ENCODE peak calls at places on chromosomes 16 and 17, in five cellular contexts. T is choroid plexus epithelial cell, M is AG10803, G is HFFc6, L is right atrium auricular region. D is an unnamed sample.

GRCh38 chr17:2853111-2853721 is 57.0 kb downstream of the RAP1GAP2 start:
- DNase-seq in T (peak), M (peak), G (peak), L (no peak), D (no peak)

GRCh38 chr17:28904800-28905199 is 1.9 kb upstream of the DHRS13 start:
- DNase-seq in T (no peak), M (no peak), G (no peak), L (no peak), D (no peak)

GRCh38 chr17:7045492-7046126 is 1.7 kb upstream of the SLC16A11 start:
- DNase-seq in T (peak), M (peak), G (peak), L (no peak), D (peak)

GRCh38 chr17:39667262-39668140 is 752 bp upstream of the PNMT start:
- DNase-seq in T (no peak), M (no peak), G (no peak), L (no peak), D (peak)

GRCh38 chr16:48157302-48157701 is 1.5 kb upstream of the ABCC12 start:
- DNase-seq in T (no peak), M (no peak), G (no peak), L (no peak), D (no peak)

GRCh38 chr16:55641430-55642056 is 14.2 kb upstream of the SLC6A2 start:
- DNase-seq in T (no peak), M (peak), G (no peak), L (no peak), D (no peak)

GRCh38 chr16:53135329-53135728 is 80.5 kb downstream of the CHD9 start:
- DNase-seq in T (no peak), M (no peak), G (no peak), L (no peak), D (no peak)

GRCh38 chr16:85520853-85521736 is 92.0 kb upstream of the GSE1 start:
- DNase-seq in T (no peak), M (no peak), G (no peak), L (no peak), D (no peak)

GRCh38 chr16:16890964-16891363 is 512.0 kb downstream of the NPIPA7 start:
- DNase-seq in T (no peak), M (no peak), G (no peak), L (no peak), D (no peak)

GRCh38 chr16:2042171-2042570 is 5.5 kb downstream of the NTHL1 start:
- DNase-seq in T (no peak), M (no peak), G (no peak), L (no peak), D (no peak)

GRCh38 chr16:2791174-2791573 is 3.8 kb upstream of the PRSS33 start:
- DNase-seq in T (no peak), M (no peak), G (no peak), L (no peak), D (no peak)

GRCh38 chr17:78910885-78911284 is 7.9 kb upstream of the CEP295NL start:
- DNase-seq in T (no peak), M (no peak), G (no peak), L (no peak), D (no peak)

GRCh38 chr16:20938426-20938825 is 37.9 kb downstream of the LYRM1 start:
- DNase-seq in T (peak), M (peak), G (peak), L (no peak), D (no peak)

GRCh38 chr16:14513389-14514107 is 116.5 kb downstream of the PARN start:
- DNase-seq in T (no peak), M (no peak), G (no peak), L (no peak), D (no peak)

GRCh38 chr16:28219283-28219682 is 7.5 kb upstream of the XPO6 start:
- DNase-seq in T (peak), M (no peak), G (no peak), L (no peak), D (no peak)

GRCh38 chr16:4404247-4404966 is 12.0 kb downstream of the CORO7 start:
- DNase-seq in T (peak), M (no peak), G (peak), L (no peak), D (no peak)

GRCh38 chr16:4601317-4602186 is 13.1 kb downstream of the UBALD1 start:
- DNase-seq in T (no peak), M (peak), G (no peak), L (no peak), D (no peak)

GRCh38 chr17:50196826-50197225 is 4.6 kb downstream of the COL1A1 start:
- DNase-seq in T (peak), M (peak), G (peak), L (no peak), D (no peak)

GRCh38 chr17:28008526-28008925 is 34.0 kb upstream of the NLK start:
- DNase-seq in T (peak), M (peak), G (peak), L (no peak), D (no peak)

GRCh38 chr16:5905935-5906334 is 808.3 kb upstream of the EEF2KMT start:
- DNase-seq in T (no peak), M (no peak), G (no peak), L (no peak), D (no peak)

GRCh38 chr17:36524428-36524876 is 10.2 kb downstream of the MYO19 start:
- DNase-seq in T (no peak), M (no peak), G (peak), L (peak), D (no peak)

GRCh38 chr17:18256351-18256750 is 2.2 kb downstream of the FLII start:
- DNase-seq in T (no peak), M (no peak), G (no peak), L (no peak), D (no peak)

GRCh38 chr16:15493416-15494181 is 59.2 kb downstream of the BMERB1 start:
- DNase-seq in T (peak), M (peak), G (peak), L (no peak), D (no peak)

GRCh38 chr17:75485688-75486087 is 29.3 kb downstream of the TMEM94 start:
- DNase-seq in T (no peak), M (no peak), G (no peak), L (no peak), D (no peak)

GRCh38 chr17:68540981-68541380 is 28.8 kb downstream of the PRKAR1A start:
- DNase-seq in T (no peak), M (no peak), G (no peak), L (no peak), D (no peak)

GRCh38 chr16:30786115-30786935 is 680 bp downstream of the ZNF629 start:
- DNase-seq in T (peak), M (peak), G (peak), L (no peak), D (no peak)

GRCh38 chr17:17134952-17135340 is 71.2 kb downstream of the PLD6 start:
- DNase-seq in T (no peak), M (no peak), G (no peak), L (no peak), D (no peak)

GRCh38 chr17:77363821-77364361 is 223.1 kb downstream of the SEC14L1 start:
- DNase-seq in T (no peak), M (no peak), G (no peak), L (no peak), D (no peak)

GRCh38 chr16:66596986-66597848 is 7.3 kb upstream of the CMTM3 start:
- DNase-seq in T (no peak), M (no peak), G (no peak), L (no peak), D (no peak)

GRCh38 chr17:32755045-32755805 is 121.7 kb downstream of the MYO1D start:
- DNase-seq in T (peak), M (peak), G (peak), L (no peak), D (peak)

GRCh38 chr17:77451271-77451893 is 310.6 kb downstream of the SEC14L1 start:
- DNase-seq in T (peak), M (peak), G (no peak), L (no peak), D (peak)

GRCh38 chr16:84497836-84498610 is 6.4 kb downstream of the MEAK7 start:
- DNase-seq in T (no peak), M (no peak), G (no peak), L (no peak), D (no peak)

GRCh38 chr17:81491193-81491592 is 21.4 kb downstream of the ACTG1 start:
- DNase-seq in T (no peak), M (no peak), G (no peak), L (no peak), D (no peak)

GRCh38 chr17:82244413-82245140 is 15.7 kb downstream of the SLC16A3 start:
- DNase-seq in T (peak), M (peak), G (peak), L (no peak), D (no peak)

GRCh38 chr16:89174877-89175276 is 3.3 kb downstream of the CDH15 start:
- DNase-seq in T (no peak), M (no peak), G (no peak), L (no peak), D (no peak)

GRCh38 chr16:6111390-6111789 is 1013.8 kb upstream of the EEF2KMT start:
- DNase-seq in T (no peak), M (no peak), G (peak), L (no peak), D (no peak)

GRCh38 chr16:85425061-85425662 is 188.0 kb upstream of the GSE1 start:
- DNase-seq in T (no peak), M (no peak), G (no peak), L (no peak), D (no peak)

GRCh38 chr17:77919276-77919675 is 39.2 kb upstream of the TNRC6C start:
- DNase-seq in T (no peak), M (no peak), G (no peak), L (no peak), D (no peak)

GRCh38 chr17:50059759-50060273 is 3.9 kb downstream of the ITGA3 start:
- DNase-seq in T (peak), M (no peak), G (no peak), L (no peak), D (no peak)

GRCh38 chr17:12429125-12429524 is 236.6 kb upstream of the MYOCD start:
- DNase-seq in T (no peak), M (no peak), G (no peak), L (no peak), D (peak)

DNA sequence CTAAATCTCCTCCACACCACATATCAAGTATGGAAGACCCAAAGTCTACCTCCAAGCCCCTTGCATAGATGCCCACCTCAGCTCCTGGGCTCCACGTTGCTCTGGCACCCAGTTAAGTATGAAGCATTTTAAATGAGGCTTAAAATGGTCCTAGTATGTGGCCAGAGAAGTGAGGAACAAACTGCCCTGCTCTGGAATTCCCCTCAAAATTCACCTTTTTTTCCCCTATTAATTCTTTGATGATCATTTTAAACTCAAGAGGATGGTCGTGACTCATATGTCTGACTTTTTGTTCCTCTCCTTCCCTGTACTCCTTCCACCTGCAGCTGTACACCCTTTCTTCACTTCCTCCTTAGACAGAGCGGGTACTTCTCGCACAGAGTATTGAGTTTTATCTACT is 234.5 kb upstream of the MYOCD start:
- DNase-seq in T (no peak), M (no peak), G (no peak), L (no peak), D (peak)
- TF ChIP-seq CTCF in T (no peak), M (no peak), G (no peak), L (no peak), D (no peak)

GRCh38 chr16:78259883-78260282 is 160.4 kb downstream of the WWOX start:
- DNase-seq in T (no peak), M (no peak), G (no peak), L (no peak), D (no peak)
- TF ChIP-seq CTCF in T (no peak), M (no peak), G (no peak), L (no peak), D (no peak)

GRCh38 chr16:74710401-74710800 is 9.7 kb upstream of the MLKL start:
- DNase-seq in T (no peak), M (no peak), G (no peak), L (no peak), D (no peak)

GRCh38 chr16:74713325-74713724 is 12.7 kb upstream of the MLKL start:
- DNase-seq in T (no peak), M (no peak), G (no peak), L (no peak), D (no peak)

GRCh38 chr16:74709477-74709877 is 8.8 kb upstream of the MLKL start:
- DNase-seq in T (peak), M (peak), G (peak), L (peak), D (peak)

GRCh38 chr16:74713876-74714275 is 13.2 kb upstream of the MLKL start:
- DNase-seq in T (no peak), M (no peak), G (no peak), L (no peak), D (no peak)

DNA sequence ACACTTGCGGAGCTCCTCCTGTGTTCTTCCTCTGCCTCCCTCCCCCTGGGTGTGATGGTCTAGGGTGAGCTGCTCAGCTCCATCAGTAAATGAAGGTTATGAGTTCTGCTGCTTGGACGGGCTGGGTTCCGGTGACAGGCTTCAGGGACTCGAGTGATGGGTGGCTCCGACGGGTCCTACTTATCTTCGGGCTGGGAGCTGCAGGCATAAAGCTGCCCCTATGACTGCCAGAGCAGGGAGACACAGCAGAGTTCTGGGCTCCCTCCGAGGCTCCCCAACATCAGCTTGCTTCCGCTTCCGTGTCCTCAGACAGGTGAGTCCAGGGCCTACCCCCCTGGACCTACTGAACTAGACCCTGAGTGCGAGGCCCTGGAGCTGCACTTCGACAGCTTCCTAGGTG is 11.3 kb upstream of the MLKL start:
- DNase-seq in T (no peak), M (no peak), G (no peak), L (no peak), D (no peak)
- TF ChIP-seq CTCF in T (no peak), M (no peak), G (no peak), L (no peak), D (no peak)

GRCh38 chr17:61309857-61310256 is 89.8 kb upstream of the TBX2 start:
- DNase-seq in T (peak), M (peak), G (peak), L (no peak), D (no peak)
- TF ChIP-seq CTCF in T (peak), M (no peak), G (peak), L (no peak), D (no peak)

GRCh38 chr16:537415-538335 is 10.2 kb downstream of the CAPN15 start:
- DNase-seq in T (no peak), M (no peak), G (no peak), L (no peak), D (no peak)
- TF ChIP-seq CTCF in T (peak), M (no peak), G (peak), L (no peak), D (no peak)

GRCh38 chr16:56691885-56692284 is 9.6 kb downstream of the MT1X start:
- DNase-seq in T (peak), M (no peak), G (peak), L (no peak), D (no peak)
- TF ChIP-seq CTCF in T (no peak), M (no peak), G (no peak), L (no peak), D (no peak)